ENCODE peak calls at places on chromosomes 3 and 15, in six cellular contexts. D is mammary epithelial cell, B is foreskin fibroblast, M is heart left ventricle, X is GM06990, R is brain microvascular endothelial cell. L is an unnamed sample.

GRCh38 chr3:48614044-48614443 is 4.6 kb upstream of the UQCRC1 start:
- DNase-seq in D (peak), B (peak), M (no peak), X (no peak), R (peak), L (peak)

GRCh38 chr3:129723558-129724324 is 117.3 kb upstream of the PLXND1 start:
- DNase-seq in D (peak), B (peak), M (peak), X (no peak), R (peak), L (peak)

GRCh38 chr3:46670891-46671427 is 22.5 kb downstream of the ALS2CL start:
- DNase-seq in D (no peak), B (no peak), M (no peak), X (no peak), R (no peak), L (no peak)

GRCh38 chr3:10334461-10334860 is 13.5 kb upstream of the SEC13 start:
- DNase-seq in D (no peak), B (peak), M (no peak), X (no peak), R (peak), L (no peak)

GRCh38 chr3:55511895-55512585 is 24.9 kb upstream of the WNT5A start:
- DNase-seq in D (peak), B (peak), M (no peak), X (no peak), R (no peak), L (peak)

GRCh38 chr3:27729748-27730611 is 7.9 kb upstream of the EOMES start:
- DNase-seq in D (no peak), B (no peak), M (no peak), X (no peak), R (no peak), L (no peak)

GRCh38 chr3:126081618-126082333 is 2.1 kb downstream of the SLC41A3 start:
- DNase-seq in D (peak), B (peak), M (no peak), X (peak), R (peak), L (no peak)

GRCh38 chr3:33144433-33144832 is 30.6 kb downstream of the CRTAP start:
- DNase-seq in D (no peak), B (no peak), M (no peak), X (no peak), R (no peak), L (no peak)

GRCh38 chr3:79767194-79767952 is 425 bp downstream of the ROBO1 start:
- DNase-seq in D (no peak), B (no peak), M (no peak), X (no peak), R (peak), L (no peak)

GRCh38 chr15:84915011-84915958 is 30.8 kb downstream of the SLC28A1 start:
- DNase-seq in D (peak), B (peak), M (peak), X (peak), R (peak), L (peak)

GRCh38 chr3:18740631-18741583 is 315.8 kb upstream of the SATB1 start:
- DNase-seq in D (no peak), B (no peak), M (peak), X (peak), R (no peak), L (no peak)

GRCh38 chr3:40690696-40691597 is 166.2 kb downstream of the ZNF621 start:
- DNase-seq in D (no peak), B (no peak), M (peak), X (no peak), R (no peak), L (no peak)

GRCh38 chr3:134057006-134057832 is 27.5 kb upstream of the SLCO2A1 start:
- DNase-seq in D (peak), B (peak), M (no peak), X (no peak), R (no peak), L (no peak)

GRCh38 chr3:194368918-194369317 is 625 bp downstream of the LRRC15 start:
- DNase-seq in D (no peak), B (no peak), M (no peak), X (no peak), R (no peak), L (no peak)

GRCh38 chr3:151276038-151277027 is 2.0 kb downstream of the P2RY14 start:
- DNase-seq in D (no peak), B (no peak), M (no peak), X (no peak), R (no peak), L (no peak)

GRCh38 chr15:57797608-57798267 is 91.2 kb downstream of the POLR2M start:
- DNase-seq in D (no peak), B (no peak), M (no peak), X (no peak), R (no peak), L (no peak)

GRCh38 chr3:9497821-9498565 is 55.6 kb downstream of the LHFPL4 start:
- DNase-seq in D (peak), B (peak), M (no peak), X (no peak), R (peak), L (no peak)

GRCh38 chr3:46057716-46058115 is 30.4 kb upstream of the XCR1 start:
- DNase-seq in D (no peak), B (no peak), M (no peak), X (no peak), R (no peak), L (no peak)

GRCh38 chr3:54853573-54854404 is 74.1 kb downstream of the LRTM1 start:
- DNase-seq in D (no peak), B (peak), M (peak), X (peak), R (peak), L (no peak)

GRCh38 chr3:73018298-73018697 is 21.7 kb downstream of the PPP4R2 start:
- DNase-seq in D (no peak), B (no peak), M (no peak), X (no peak), R (no peak), L (no peak)

GRCh38 chr3:188432826-188433525 is 279.0 kb downstream of the LPP start:
- DNase-seq in D (no peak), B (no peak), M (no peak), X (no peak), R (peak), L (no peak)

GRCh38 chr3:31953091-31953490 is 28.0 kb downstream of the OSBPL10 start:
- DNase-seq in D (no peak), B (no peak), M (no peak), X (no peak), R (no peak), L (no peak)

GRCh38 chr15:90038639-90039095 is 37.5 kb downstream of the ZNF710 start:
- DNase-seq in D (peak), B (no peak), M (no peak), X (no peak), R (no peak), L (no peak)

GRCh38 chr15:40409366-40409765 is 3.8 kb downstream of the IVD start:
- DNase-seq in D (no peak), B (no peak), M (no peak), X (peak), R (no peak), L (no peak)

DNA sequence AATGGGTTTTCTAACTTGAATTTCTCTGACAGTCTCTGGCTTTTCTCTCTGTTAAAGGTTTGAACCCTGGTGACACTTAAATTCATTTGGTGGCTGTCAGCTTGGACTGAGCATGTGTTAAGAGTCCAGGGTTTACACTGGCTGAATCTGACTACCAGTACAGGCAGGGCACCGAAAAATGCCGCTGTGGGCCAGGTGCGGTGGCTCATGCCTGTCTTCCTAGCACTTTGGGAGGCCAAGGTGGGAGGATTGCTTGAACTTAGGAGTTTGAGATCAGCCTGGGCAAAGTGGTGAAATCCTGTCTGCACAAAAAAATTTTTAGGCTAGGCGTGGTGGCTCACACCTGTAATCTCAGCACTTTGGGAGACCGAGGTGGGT is 1.8 kb downstream of the MANF start:
- DNase-seq in D (no peak), B (no peak), M (no peak), X (no peak), R (no peak), L (no peak)
- H3K4me3 ChIP-seq in D (peak), B (peak), M (no peak), X (peak), R (peak), L (no peak)

GRCh38 chr3:49623071-49623470 is 51.1 kb upstream of the APEH start:
- DNase-seq in D (no peak), B (no peak), M (no peak), X (no peak), R (no peak), L (no peak)
- H3K4me3 ChIP-seq in D (no peak), B (no peak), M (no peak), X (no peak), R (no peak), L (no peak)

DNA sequence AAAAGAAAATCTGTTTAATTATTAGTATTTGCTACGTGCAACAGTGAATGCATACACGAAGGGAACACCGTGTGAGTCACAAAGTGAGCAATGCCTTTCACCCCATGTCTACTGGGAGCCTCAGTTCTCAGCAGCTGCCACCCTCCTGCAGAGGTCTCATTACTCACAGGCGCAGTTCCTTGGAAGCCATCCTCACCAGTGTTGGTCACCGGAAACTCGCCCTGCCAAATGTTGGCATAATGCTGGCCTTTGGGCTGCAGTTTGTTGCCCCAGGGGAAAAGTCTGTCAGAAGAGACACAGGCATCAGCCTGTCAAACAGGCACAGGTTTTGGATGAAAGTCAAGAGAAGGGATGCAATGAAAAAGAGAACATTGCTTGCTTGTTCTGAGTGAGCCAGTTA is 50.1 kb downstream of the SUMF1 start:
- DNase-seq in D (peak), B (peak), M (no peak), X (no peak), R (peak), L (no peak)
- H3K4me3 ChIP-seq in D (no peak), B (no peak), M (no peak), X (no peak), R (no peak), L (no peak)

GRCh38 chr3:124643453-124643852 is 86.8 kb upstream of the UMPS start:
- DNase-seq in D (no peak), B (no peak), M (no peak), X (no peak), R (no peak), L (no peak)
- H3K4me3 ChIP-seq in D (no peak), B (no peak), M (no peak), X (no peak), R (no peak), L (no peak)

GRCh38 chr15:83284563-83285283 is at the start of gene BNC1:
- DNase-seq in D (peak), B (no peak), M (peak), X (no peak), R (no peak), L (no peak)
- H3K4me3 ChIP-seq in D (peak), B (peak), M (peak), X (no peak), R (peak), L (peak)

GRCh38 chr3:11637901-11638668 is 5.6 kb downstream of the VGLL4 start:
- DNase-seq in D (peak), B (peak), M (no peak), X (no peak), R (no peak), L (peak)

GRCh38 chr3:11641316-11641682 is 2.4 kb downstream of the VGLL4 start:
- DNase-seq in D (no peak), B (no peak), M (no peak), X (no peak), R (no peak), L (no peak)

GRCh38 chr3:11638669-11639402 is 4.9 kb downstream of the VGLL4 start:
- DNase-seq in D (peak), B (no peak), M (no peak), X (no peak), R (no peak), L (no peak)

GRCh38 chr3:11641683-11642407 is 1.9 kb downstream of the VGLL4 start:
- DNase-seq in D (peak), B (peak), M (no peak), X (peak), R (no peak), L (peak)

GRCh38 chr3:11640009-11640673 is 3.6 kb downstream of the VGLL4 start:
- DNase-seq in D (no peak), B (no peak), M (no peak), X (no peak), R (no peak), L (no peak)
- H3K4me3 ChIP-seq in D (no peak), B (peak), M (no peak), X (no peak), R (peak), L (no peak)

DNA sequence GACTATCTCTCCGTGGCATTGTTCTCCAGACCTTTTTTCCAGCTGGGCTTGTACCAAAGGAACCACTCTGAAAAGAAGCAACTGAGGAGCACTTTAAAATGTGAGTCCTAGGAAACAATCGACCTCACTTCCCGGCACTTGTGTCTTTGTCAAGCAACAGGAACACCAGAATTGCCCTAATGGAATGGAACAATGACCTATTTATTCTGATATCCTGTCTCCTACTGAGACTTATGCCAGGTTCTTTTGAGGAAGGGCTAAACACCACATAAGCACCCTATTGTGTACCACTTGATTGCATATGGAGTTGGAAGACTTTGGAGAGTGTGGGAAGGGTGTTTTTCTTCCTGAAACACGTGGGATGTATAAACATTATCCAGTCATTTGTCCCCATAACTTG is 56.8 kb upstream of the TGFBR2 start:
- DNase-seq in D (no peak), B (no peak), M (no peak), X (no peak), R (no peak), L (no peak)
- H3K4me3 ChIP-seq in D (no peak), B (no peak), M (no peak), X (no peak), R (no peak), L (no peak)

L was measured in BJ.